ENCODE peak calls at places on chromosomes 1 and 21, in six cellular contexts. One of them, this sample, is unnamed.

GRCh38 chr21:37128069-37128468 is 55.0 kb downstream of the TTC3 start:
- DNase-seq in GM12878: no peak
- DNase-seq in K562: no peak
- DNase-seq in HepG2: no peak
- DNase-seq in SK-N-SH: no peak
- DNase-seq in H1: no peak
- DNase-seq in this sample: no peak

GRCh38 chr1:203995228-203995627 is 77.7 kb upstream of the SOX13 start:
- DNase-seq in HepG2: no peak
- DNase-seq in GM12878: no peak
- DNase-seq in SK-N-SH: no peak
- DNase-seq in H1: no peak
- DNase-seq in K562: no peak
- DNase-seq in this sample: no peak

GRCh38 chr1:160622885-160623633 is 23.8 kb downstream of the SLAMF1 start:
- DNase-seq in HepG2: no peak
- DNase-seq in K562: no peak
- DNase-seq in GM12878: no peak
- DNase-seq in SK-N-SH: no peak
- DNase-seq in H1: no peak
- DNase-seq in this sample: no peak

GRCh38 chr1:181936269-181936668 is 125.2 kb downstream of the ZNF648 start:
- DNase-seq in K562: peak; percentile 5
- DNase-seq in HepG2: no peak
- DNase-seq in H1: no peak
- DNase-seq in GM12878: no peak
- DNase-seq in SK-N-SH: no peak
- DNase-seq in this sample: no peak

GRCh38 chr1:157955860-157956259 is 37.6 kb upstream of the KIRREL1 start:
- DNase-seq in HepG2: no peak
- DNase-seq in H1: no peak
- DNase-seq in GM12878: no peak
- DNase-seq in SK-N-SH: no peak
- DNase-seq in K562: no peak
- DNase-seq in this sample: no peak

GRCh38 chr21:25688284-25689035 is 46.2 kb downstream of the ATP5PF start:
- DNase-seq in GM12878: no peak
- DNase-seq in SK-N-SH: no peak
- DNase-seq in H1: no peak
- DNase-seq in K562: no peak
- DNase-seq in HepG2: no peak
- DNase-seq in this sample: no peak

GRCh38 chr1:74652711-74653131 is 20.9 kb downstream of the ERICH3 start:
- DNase-seq in SK-N-SH: no peak
- DNase-seq in GM12878: peak; percentile 83
- DNase-seq in H1: no peak
- DNase-seq in K562: no peak
- DNase-seq in HepG2: no peak
- DNase-seq in this sample: peak; percentile 1

GRCh38 chr1:224498574-224499170 is 64.1 kb upstream of the WDR26 start:
- DNase-seq in K562: no peak
- DNase-seq in HepG2: no peak
- DNase-seq in GM12878: no peak
- DNase-seq in SK-N-SH: no peak
- DNase-seq in H1: peak; percentile 75
- DNase-seq in this sample: peak; percentile 61

GRCh38 chr1:165187020-165187628 is 169.4 kb downstream of the LMX1A start:
- DNase-seq in SK-N-SH: no peak
- DNase-seq in K562: no peak
- DNase-seq in HepG2: no peak
- DNase-seq in GM12878: no peak
- DNase-seq in H1: no peak
- DNase-seq in this sample: no peak

GRCh38 chr1:247933989-247934388 is 9.3 kb downstream of the OR2AJ1 start:
- DNase-seq in K562: no peak
- DNase-seq in H1: no peak
- DNase-seq in HepG2: no peak
- DNase-seq in GM12878: no peak
- DNase-seq in SK-N-SH: no peak
- DNase-seq in this sample: no peak

GRCh38 chr1:247935781-247936180 is 11.1 kb downstream of the OR2AJ1 start:
- DNase-seq in SK-N-SH: no peak
- DNase-seq in HepG2: no peak
- DNase-seq in K562: no peak
- DNase-seq in GM12878: no peak
- DNase-seq in H1: no peak
- DNase-seq in this sample: no peak

GRCh38 chr1:247936415-247936814 is 11.7 kb downstream of the OR2AJ1 start:
- DNase-seq in H1: no peak
- DNase-seq in SK-N-SH: no peak
- DNase-seq in GM12878: no peak
- DNase-seq in HepG2: no peak
- DNase-seq in K562: no peak
- DNase-seq in this sample: no peak
- TF ChIP-seq GABPA in H1: no peak
- TF ChIP-seq GABPA in SK-N-SH: no peak
- TF ChIP-seq GABPA in GM12878: no peak
- TF ChIP-seq GABPA in HepG2: no peak
- TF ChIP-seq GABPA in K562: no peak
- TF ChIP-seq GABPA in this sample: no peak

GRCh38 chr1:154474802-154475201 is 27.2 kb upstream of the TDRD10 start:
- DNase-seq in K562: no peak
- DNase-seq in GM12878: no peak
- DNase-seq in SK-N-SH: no peak
- DNase-seq in HepG2: peak; percentile 51
- DNase-seq in H1: no peak
- DNase-seq in this sample: no peak
- TF ChIP-seq GABPA in K562: no peak
- TF ChIP-seq GABPA in GM12878: no peak
- TF ChIP-seq GABPA in SK-N-SH: no peak
- TF ChIP-seq GABPA in HepG2: no peak
- TF ChIP-seq GABPA in H1: no peak
- TF ChIP-seq GABPA in this sample: no peak

DNA sequence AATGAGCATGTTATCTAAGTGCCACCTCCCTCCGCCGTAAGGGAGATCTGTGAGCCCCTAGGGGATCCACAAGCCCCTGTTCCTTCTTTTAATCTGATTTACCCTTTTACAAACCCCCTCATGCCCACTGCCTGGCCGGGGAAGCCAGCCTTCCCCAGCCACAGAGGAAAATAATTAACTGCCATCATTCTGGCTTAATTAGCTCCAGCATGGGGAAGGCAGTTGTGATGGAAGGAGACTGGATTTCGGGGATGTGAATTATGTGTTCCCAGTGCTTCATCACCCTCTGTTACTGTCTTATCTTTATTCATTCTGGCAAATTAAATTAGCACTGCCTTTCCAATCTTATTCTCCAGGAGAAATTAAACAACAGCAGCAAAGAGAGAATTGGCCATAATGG is 135.8 kb downstream of the PTPRU start:
- DNase-seq in GM12878: no peak
- DNase-seq in SK-N-SH: peak; percentile 77
- DNase-seq in H1: no peak
- DNase-seq in HepG2: no peak
- DNase-seq in K562: no peak
- DNase-seq in this sample: no peak
- TF ChIP-seq GABPA in GM12878: no peak
- TF ChIP-seq GABPA in SK-N-SH: no peak
- TF ChIP-seq GABPA in H1: no peak
- TF ChIP-seq GABPA in HepG2: no peak
- TF ChIP-seq GABPA in K562: no peak
- TF ChIP-seq GABPA in this sample: no peak

GRCh38 chr1:53681647-53682368 is 57.2 kb downstream of the GLIS1 start:
- DNase-seq in SK-N-SH: peak; percentile 79
- DNase-seq in GM12878: no peak
- DNase-seq in K562: peak; percentile 53
- DNase-seq in H1: peak; percentile 54
- DNase-seq in HepG2: peak; percentile 41
- DNase-seq in this sample: peak; percentile 64
- TF ChIP-seq GABPA in SK-N-SH: no peak
- TF ChIP-seq GABPA in GM12878: no peak
- TF ChIP-seq GABPA in K562: no peak
- TF ChIP-seq GABPA in H1: no peak
- TF ChIP-seq GABPA in HepG2: no peak
- TF ChIP-seq GABPA in this sample: no peak

This sample was measured in HL-60.